ENCODE peak calls at places on chromosome 4, in six cellular contexts. E is stomach, Q is sigmoid colon, J is A549, N is prostate gland, V is tibial nerve. S is an unnamed sample.
A peak's percentile ranks its signal among the peaks of the same experiment; 100 is the strongest.

GRCh38 chr4:173505924-173506779 is 23.9 kb downstream of the HAND2 start:
- DNase-seq in E (peak; percentile 59), N (no peak), J (peak; percentile 57), V (no peak), Q (peak; percentile 90), S (no peak)

GRCh38 chr4:109040441-109040840 is 262.0 kb downstream of the COL25A1 start:
- DNase-seq in J (no peak), N (no peak), V (no peak), Q (no peak), E (no peak), S (no peak)

GRCh38 chr4:10161840-10162239 is 45.2 kb upstream of the WDR1 start:
- DNase-seq in J (no peak), V (no peak), N (no peak), E (no peak), Q (no peak), S (no peak)

GRCh38 chr4:168794092-168794707 is 215.9 kb downstream of the CBR4 start:
- DNase-seq in Q (no peak), N (no peak), E (no peak), J (no peak), V (no peak), S (no peak)

GRCh38 chr4:13322681-13323101 is 161.4 kb downstream of the RAB28 start:
- DNase-seq in N (no peak), Q (no peak), V (no peak), E (no peak), J (no peak), S (no peak)

GRCh38 chr4:175385797-175386196 is 426.3 kb downstream of the GPM6A start:
- DNase-seq in J (no peak), Q (no peak), N (no peak), V (no peak), E (no peak), S (no peak)

GRCh38 chr4:24683116-24683515 is 98.8 kb upstream of the DHX15 start:
- DNase-seq in N (no peak), J (no peak), Q (no peak), V (no peak), E (no peak), S (no peak)

GRCh38 chr4:73281396-73281795 is 22.8 kb upstream of the ANKRD17 start:
- DNase-seq in V (no peak), E (no peak), J (no peak), Q (no peak), N (no peak), S (no peak)

GRCh38 chr4:80072607-80073361 is at the start of gene ANTXR2:
- DNase-seq in Q (peak; percentile 96), E (peak; percentile 85), J (peak; percentile 47), N (peak; percentile 83), V (peak; percentile 85), S (peak; percentile 67)

GRCh38 chr4:76305033-76305687 is 1.4 kb upstream of the STBD1 start:
- DNase-seq in Q (no peak), E (no peak), J (no peak), V (no peak), N (no peak), S (no peak)

GRCh38 chr4:119623025-119623424 is 5.6 kb downstream of the PDE5A start:
- DNase-seq in Q (no peak), J (no peak), N (no peak), E (no peak), V (no peak), S (no peak)

GRCh38 chr4:105741548-105741947 is 33.0 kb downstream of the GSTCD start:
- DNase-seq in E (no peak), N (no peak), J (no peak), V (no peak), Q (no peak), S (no peak)

GRCh38 chr4:5045099-5045498 is 6.2 kb upstream of the STK32B start:
- DNase-seq in E (no peak), V (no peak), N (no peak), J (no peak), Q (no peak), S (no peak)

GRCh38 chr4:14225683-14226207 is 598.2 kb upstream of the BOD1L1 start:
- DNase-seq in E (no peak), N (no peak), J (no peak), V (no peak), Q (no peak), S (no peak)

GRCh38 chr4:142547974-142548373 is 298.1 kb downstream of the INPP4B start:
- DNase-seq in N (no peak), J (no peak), V (no peak), Q (no peak), E (no peak), S (no peak)

GRCh38 chr4:7369511-7369910 is 65.2 kb downstream of the PSAPL1 start:
- DNase-seq in J (no peak), Q (peak; percentile 53), N (no peak), V (no peak), E (no peak), S (no peak)

DNA sequence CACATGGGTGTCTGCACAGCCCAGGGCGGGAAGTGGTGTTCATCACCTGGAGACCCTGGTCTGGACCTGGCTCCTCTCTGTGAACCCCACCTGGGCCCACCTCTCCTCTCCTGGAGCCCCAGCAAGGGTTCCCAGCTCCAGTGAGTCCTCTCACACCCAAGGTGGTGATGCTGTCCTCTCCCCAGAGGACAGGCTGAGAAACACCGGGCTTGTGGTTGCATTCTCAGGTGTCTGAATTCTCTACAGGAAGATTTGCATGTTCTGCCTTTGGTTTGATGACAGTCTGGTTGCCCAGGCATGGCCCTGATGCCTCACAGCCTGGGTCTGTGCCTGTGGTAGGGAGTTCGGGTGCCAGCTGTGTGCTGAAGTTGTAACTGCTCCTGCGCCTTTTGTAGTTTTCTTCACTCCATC is 3.8 kb downstream of the MAEA start:
- DNase-seq in V (no peak), E (no peak), Q (no peak), J (no peak), N (no peak), S (no peak)
- H3K4me3 ChIP-seq in V (no peak overlapping the region), E (no peak overlapping the region), Q (no peak overlapping the region), J (no peak overlapping the region), N (no peak overlapping the region), S (no peak overlapping the region)

DNA sequence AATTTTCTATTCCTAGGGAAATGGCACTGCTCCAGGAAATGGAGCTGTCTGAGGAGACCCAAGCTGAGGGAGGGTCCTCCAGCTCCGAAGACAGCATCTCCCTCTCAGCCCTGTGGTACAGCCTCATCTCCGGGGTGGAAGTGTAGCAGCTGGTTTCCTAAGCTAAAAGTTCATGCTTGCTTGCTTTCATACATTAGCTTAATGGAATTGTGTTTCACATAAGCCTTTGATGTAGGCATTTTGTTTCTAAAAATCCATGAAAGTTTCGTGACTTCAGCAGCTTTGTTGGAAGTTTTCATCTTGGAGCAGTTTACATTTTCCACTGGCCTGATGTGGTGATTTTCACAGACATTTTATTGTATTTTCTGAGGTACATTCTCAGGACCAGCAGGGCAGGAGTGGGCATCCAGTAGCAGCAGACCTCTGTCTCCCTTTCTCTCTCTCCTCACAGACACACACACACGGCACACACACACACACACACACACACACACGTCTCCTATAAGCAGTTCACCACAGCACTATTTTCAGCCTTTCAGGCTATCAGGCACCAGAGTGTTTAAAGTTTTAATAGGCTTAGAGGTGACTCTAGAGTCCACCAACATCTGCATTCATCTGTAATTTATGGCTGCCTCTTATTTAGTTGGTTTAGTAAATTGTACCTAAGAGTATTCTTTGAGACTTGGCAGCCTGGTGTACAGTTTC is 225.7 kb upstream of the SFRP2 start:
- DNase-seq in V (no peak), J (no peak), E (no peak), N (no peak), Q (no peak), S (no peak)
- TF ChIP-seq POLR2A in V (no peak), J (no peak), E (no peak), N (no peak), Q (no peak), S (no peak)

GRCh38 chr4:15684498-15684897 is 2.9 kb downstream of the FAM200B start:
- DNase-seq in N (no peak), J (no peak), E (no peak), Q (no peak), V (no peak), S (no peak)
- H3K4me3 ChIP-seq in N (no peak overlapping the region), J (no peak overlapping the region), E (no peak overlapping the region), Q (no peak overlapping the region), V (no peak overlapping the region), S (no peak overlapping the region)

GRCh38 chr4:140756292-140757219 is at the start of gene TBC1D9:
- DNase-seq in N (peak; percentile 67), J (peak; percentile 49), V (peak; percentile 38), E (peak; percentile 79), Q (peak; percentile 86), S (peak; percentile 94)
- TF ChIP-seq POLR2A in N (peak; percentile 67), J (peak; percentile 51), V (peak; percentile 38), E (no peak), Q (no peak), S (peak; percentile 71)

DNA sequence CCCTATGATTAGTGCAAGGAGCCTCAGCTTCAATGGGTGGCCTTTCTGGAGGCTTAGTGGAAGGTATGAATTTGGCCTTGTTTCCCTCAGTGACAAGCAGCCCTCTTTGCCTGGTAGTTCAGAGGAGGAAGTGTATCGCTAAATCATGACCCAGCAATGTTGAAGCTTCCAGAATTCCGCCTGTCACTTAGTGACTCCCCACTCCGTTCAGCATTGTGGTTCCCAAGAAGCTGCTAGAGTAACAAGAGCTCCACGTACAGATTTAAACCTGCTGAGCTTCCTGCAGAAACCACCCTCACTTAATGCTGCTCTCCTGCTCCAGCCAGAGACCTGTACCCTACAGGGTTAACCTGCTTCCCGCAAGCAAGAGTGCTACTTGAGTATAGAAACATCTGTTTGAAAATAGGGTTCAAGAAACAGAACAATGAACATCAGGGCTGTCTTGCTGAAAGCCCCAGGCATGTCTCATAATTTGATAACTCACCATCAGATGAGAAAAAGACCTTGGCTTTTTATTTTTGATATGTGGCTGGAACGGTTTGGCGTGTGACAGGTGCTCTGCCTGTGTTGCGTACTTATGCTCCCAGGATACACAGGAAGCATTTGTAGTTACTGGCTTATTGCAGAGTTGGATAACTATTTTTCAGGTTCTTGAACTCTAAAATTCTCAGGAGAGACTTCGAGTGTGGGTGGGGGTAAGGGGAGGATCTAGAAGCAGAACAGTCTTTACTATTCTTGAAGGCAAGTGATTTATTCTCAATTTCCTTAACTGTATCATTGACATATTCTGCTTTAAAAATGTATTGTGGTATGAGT is 105.3 kb downstream of the UCHL1 start:
- DNase-seq in J (no peak), N (no peak), E (no peak), V (no peak), Q (no peak), S (no peak)
- H3K4me3 ChIP-seq in J (peak overlapping the region; percentile 85), N (peak overlapping the region; percentile 70), E (peak overlapping the region; percentile 81), V (peak overlapping the region; percentile 88), Q (peak overlapping the region; percentile 93), S (peak overlapping the region; percentile 78)

GRCh38 chr4:144710526-144710912 is 64.6 kb downstream of the HHIP start:
- DNase-seq in N (no peak), E (no peak), J (no peak), Q (no peak), V (no peak), S (no peak)

GRCh38 chr4:144711685-144712456 is 65.9 kb downstream of the HHIP start:
- DNase-seq in E (no peak), N (no peak), V (no peak), Q (no peak), J (no peak), S (no peak)

GRCh38 chr4:144709159-144709558 is 63.2 kb downstream of the HHIP start:
- DNase-seq in J (no peak), E (no peak), Q (no peak), N (no peak), V (no peak), S (no peak)

GRCh38 chr4:144712775-144713174 is 66.8 kb downstream of the HHIP start:
- DNase-seq in V (no peak), J (no peak), N (no peak), E (no peak), Q (no peak), S (no peak)

GRCh38 chr4:144709793-144710525 is 64.0 kb downstream of the HHIP start:
- DNase-seq in N (no peak), E (no peak), Q (no peak), V (no peak), J (peak; percentile 10), S (no peak)
- TF ChIP-seq POLR2A in N (no peak), E (no peak), Q (no peak), V (no peak), J (no peak), S (no peak)

GRCh38 chr4:2662598-2662997 is 93.5 kb downstream of the TNIP2 start:
- DNase-seq in J (no peak), Q (no peak), N (no peak), V (no peak), E (no peak), S (no peak)
- H3K4me3 ChIP-seq in J (no peak overlapping the region), Q (no peak overlapping the region), N (no peak overlapping the region), V (no peak overlapping the region), E (no peak overlapping the region), S (no peak overlapping the region)